ENCODE peak calls at places on chromosomes 6 and 20, in six cellular contexts. C is SK-N-SH, F is IMR-90, J is A549, K is K562, M is HepG2. I is an unnamed sample.

GRCh38 chr6:41371992-41372525 is 36.7 kb downstream of the NCR2 start:
- DNase-seq in C (peak; percentile 43), F (no peak), J (no peak), K (no peak), M (no peak), I (no peak)

GRCh38 chr20:61483336-61484067 is 231.4 kb downstream of the CDH4 start:
- DNase-seq in C (no peak), F (no peak), J (no peak), K (no peak), M (no peak), I (no peak)

GRCh38 chr6:37657117-37657886 is 40.4 kb downstream of the MDGA1 start:
- DNase-seq in C (no peak), F (peak; percentile 44), J (peak; percentile 46), K (no peak), M (no peak), I (no peak)

GRCh38 chr6:9116026-9116425 is 680.7 kb upstream of the SLC35B3 start:
- DNase-seq in C (no peak), F (peak; percentile 79), J (no peak), K (no peak), M (no peak), I (no peak)

GRCh38 chr6:34022873-34023255 is 123.0 kb downstream of the GRM4 start:
- DNase-seq in C (no peak), F (no peak), J (no peak), K (no peak), M (no peak), I (no peak)

GRCh38 chr6:10256113-10256690 is 158.7 kb downstream of the TFAP2A start:
- DNase-seq in C (peak; percentile 7), F (no peak), J (no peak), K (peak; percentile 34), M (no peak), I (peak; percentile 55)

GRCh38 chr6:36825996-36826395 is 13.2 kb downstream of the CPNE5 start:
- DNase-seq in C (no peak), F (no peak), J (no peak), K (no peak), M (no peak), I (no peak)

GRCh38 chr20:40175296-40175695 is 513.7 kb downstream of the MAFB start:
- DNase-seq in C (no peak), F (no peak), J (no peak), K (no peak), M (no peak), I (no peak)

GRCh38 chr6:135667694-135668455 is 170.3 kb upstream of the AHI1 start:
- DNase-seq in C (no peak), F (peak; percentile 59), J (peak; percentile 4), K (no peak), M (no peak), I (no peak)

GRCh38 chr6:135970750-135971149 is 119.2 kb downstream of the PDE7B start:
- DNase-seq in C (no peak), F (no peak), J (no peak), K (no peak), M (no peak), I (no peak)

GRCh38 chr6:55818482-55818881 is 56.9 kb downstream of the BMP5 start:
- DNase-seq in C (no peak), F (no peak), J (no peak), K (no peak), M (no peak), I (no peak)

GRCh38 chr6:83252717-83253116 is 59.6 kb downstream of the RWDD2A start:
- DNase-seq in C (no peak), F (peak; percentile 85), J (no peak), K (no peak), M (no peak), I (no peak)

GRCh38 chr6:137568067-137568466 is 73.9 kb upstream of the OLIG3 start:
- DNase-seq in C (no peak), F (no peak), J (no peak), K (no peak), M (no peak), I (no peak)

GRCh38 chr6:16544006-16544405 is 217.3 kb downstream of the ATXN1 start:
- DNase-seq in C (no peak), F (peak; percentile 25), J (no peak), K (no peak), M (no peak), I (no peak)

GRCh38 chr6:56551409-56552120 is 91.1 kb downstream of the DST start:
- DNase-seq in C (peak; percentile 48), F (no peak), J (no peak), K (no peak), M (peak; percentile 31), I (no peak)

GRCh38 chr6:147158881-147159280 is 45.3 kb upstream of the STXBP5 start:
- DNase-seq in C (no peak), F (no peak), J (no peak), K (no peak), M (no peak), I (no peak)

DNA sequence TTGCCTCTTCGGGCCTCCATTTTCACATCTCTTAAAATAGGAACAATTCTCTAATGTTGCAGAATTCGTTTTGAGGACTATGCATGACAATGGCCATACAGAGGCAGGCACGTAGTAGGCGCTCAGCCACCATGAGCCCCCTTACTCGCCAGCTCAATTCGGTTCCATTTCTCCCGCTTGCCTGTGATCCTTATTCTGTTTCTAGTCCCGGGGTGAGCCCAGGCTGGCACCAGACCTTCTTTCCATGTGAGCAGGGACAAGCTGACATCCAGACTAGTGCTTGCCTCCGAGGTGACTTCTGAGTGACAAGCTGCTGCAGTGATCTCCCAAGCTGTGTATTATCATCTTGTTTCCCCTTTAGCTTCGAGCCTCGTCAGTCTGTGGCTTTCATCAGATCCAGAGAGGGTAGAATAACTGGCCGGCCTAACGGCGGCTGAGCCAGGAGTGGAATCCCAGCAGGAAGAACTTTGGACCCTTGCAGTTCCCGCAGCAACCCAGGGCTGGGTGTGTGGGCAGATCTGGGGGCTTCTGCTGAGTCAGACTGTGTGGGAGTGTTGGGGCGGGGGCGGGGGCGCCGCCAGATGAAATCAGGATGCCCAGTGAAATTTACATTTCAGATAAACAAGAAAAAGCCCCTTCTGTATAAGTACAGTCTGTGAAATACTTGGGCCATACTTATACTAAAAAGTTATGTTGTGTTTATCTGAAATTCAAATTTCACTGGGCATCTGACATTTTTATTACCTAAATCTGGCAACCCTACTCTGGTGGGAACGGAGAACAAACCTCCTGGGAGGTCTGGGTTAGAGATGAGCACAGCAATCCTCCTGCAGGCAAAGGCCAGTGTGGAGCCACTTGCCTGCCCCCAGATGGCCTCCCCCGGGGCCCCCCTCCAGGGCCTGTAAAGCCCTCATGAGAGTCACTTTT is 10.9 kb downstream of the BANF2 start:
- DNase-seq in C (no peak), F (peak; percentile 34), J (no peak), K (peak; percentile 9), M (peak; percentile 92), I (no peak)
- H3K27ac ChIP-seq in C (no peak overlapping the region), F (peak overlapping the region; percentile 56), J (no peak overlapping the region), K (no peak overlapping the region), M (peak overlapping the region; percentile 43), I (no peak overlapping the region)

GRCh38 chr6:71289802-71290175 is 1.2 kb downstream of the OGFRL1 start:
- DNase-seq in C (no peak), F (no peak), J (no peak), K (no peak), M (no peak), I (no peak)

GRCh38 chr6:71288228-71289038 is at the start of gene OGFRL1:
- DNase-seq in C (peak; percentile 96), F (peak; percentile 53), J (peak; percentile 57), K (no peak), M (peak; percentile 14), I (peak; percentile 72)

GRCh38 chr6:71290611-71291010 is 2.0 kb downstream of the OGFRL1 start:
- DNase-seq in C (no peak), F (no peak), J (no peak), K (no peak), M (no peak), I (no peak)

GRCh38 chr6:71287926-71288227 is 734 bp upstream of the OGFRL1 start:
- DNase-seq in C (no peak), F (no peak), J (no peak), K (no peak), M (no peak), I (no peak)

DNA sequence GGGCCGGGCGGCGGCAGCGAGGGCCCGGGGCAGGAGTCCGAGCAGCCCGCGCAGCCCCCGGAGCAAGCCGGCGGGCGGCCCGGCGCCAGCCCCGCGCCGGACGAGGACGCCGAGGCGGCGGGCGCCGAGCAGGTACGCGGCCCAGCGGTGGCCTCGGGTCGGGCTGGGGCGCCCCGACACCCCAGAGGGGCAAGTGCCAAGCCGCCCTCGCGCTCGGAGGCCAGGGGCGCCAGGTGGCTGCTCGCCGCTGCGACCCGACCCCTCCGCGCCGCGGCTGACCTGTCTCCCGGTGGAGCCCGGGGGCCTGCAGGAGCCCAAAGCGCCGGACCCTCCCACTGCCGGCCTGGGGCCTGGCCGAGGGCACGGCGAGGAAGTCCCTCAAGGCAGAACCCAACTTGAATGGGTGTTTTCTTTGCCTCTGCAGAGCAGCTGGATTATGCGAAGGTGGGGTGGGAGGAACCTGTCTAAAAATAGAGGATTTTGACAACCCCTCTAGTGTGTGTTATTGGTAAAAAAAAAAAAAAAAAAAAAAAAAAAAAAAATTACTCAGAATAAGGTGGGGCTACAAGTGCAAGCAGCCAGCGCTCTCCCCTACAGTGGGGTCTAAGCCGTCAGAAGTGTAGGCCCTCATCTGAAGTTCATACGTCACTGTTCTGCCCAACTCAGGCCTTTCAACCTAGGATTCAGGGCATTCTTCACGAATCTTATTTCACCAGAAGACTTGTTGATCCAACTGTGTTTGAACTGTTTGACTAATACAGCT is 609 bp downstream of the OGFRL1 start:
- DNase-seq in C (peak; percentile 83), F (no peak), J (peak; percentile 20), K (no peak), M (no peak), I (peak; percentile 70)
- H3K4me1 ChIP-seq in C (peaks cover 13% of the 10 kb centered on the region), F (peaks cover 6% of the 10 kb centered on the region), J (peaks cover 46% of the 10 kb centered on the region), K (peaks cover 4% of the 10 kb centered on the region), M (peaks cover 15% of the 10 kb centered on the region), I (peaks cover 6% of the 10 kb centered on the region)

GRCh38 chr6:6723316-6723715 is 134.8 kb downstream of the LY86 start:
- DNase-seq in C (no peak), F (no peak), J (no peak), K (no peak), M (no peak), I (no peak)

GRCh38 chr6:6723792-6724318 is 135.3 kb downstream of the LY86 start:
- DNase-seq in C (no peak), F (no peak), J (no peak), K (no peak), M (peak; percentile 24), I (no peak)

GRCh38 chr6:6725120-6725833 is 136.8 kb downstream of the LY86 start:
- DNase-seq in C (no peak), F (no peak), J (no peak), K (no peak), M (no peak), I (peak; percentile 66)

GRCh38 chr6:6724319-6725119 is 136.0 kb downstream of the LY86 start:
- DNase-seq in C (peak; percentile 73), F (peak; percentile 76), J (peak; percentile 44), K (peak; percentile 60), M (peak; percentile 51), I (peak; percentile 83)

GRCh38 chr6:6725834-6726194 is 137.3 kb downstream of the LY86 start:
- DNase-seq in C (no peak), F (no peak), J (no peak), K (no peak), M (no peak), I (no peak)
- TF ChIP-seq RFX5 in C (no peak), F (no peak), J (no peak), K (no peak), M (no peak), I (no peak)

DNA sequence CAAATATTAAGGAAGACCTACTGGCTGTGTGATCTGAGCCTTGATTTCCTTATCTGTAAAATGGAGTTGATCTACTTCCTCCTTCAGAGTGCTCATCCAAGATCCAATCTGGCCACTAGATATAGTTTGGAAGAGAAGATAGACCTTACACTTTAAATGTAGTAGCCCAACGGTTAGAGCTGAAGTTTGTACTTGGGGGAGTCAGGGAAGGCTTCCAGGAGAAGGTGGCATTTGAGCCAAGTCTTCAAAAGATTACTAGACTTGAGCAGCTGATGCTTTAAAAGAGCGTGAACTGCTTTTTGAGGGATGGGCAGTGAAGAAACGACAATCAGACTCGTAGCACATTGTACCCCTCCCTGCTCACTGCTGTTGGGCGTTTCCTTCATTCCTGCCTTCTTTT is 3.6 kb downstream of the LBP start:
- DNase-seq in C (no peak), F (no peak), J (no peak), K (no peak), M (no peak), I (no peak)
- H3K27ac ChIP-seq in C (no peak overlapping the region), F (no peak overlapping the region), J (no peak overlapping the region), K (no peak overlapping the region), M (no peak overlapping the region), I (no peak overlapping the region)